ENCODE peak calls at places on chromosomes 2 and 18, in five cellular contexts. One of them, this sample, is unnamed.

GRCh38 chr18:9924371-9924943 is 10.6 kb downstream of the VAPA start:
- DNase-seq in Peyer's patch: no peak
- DNase-seq in cardiac fibroblast: no peak
- DNase-seq in tibial artery: no peak
- DNase-seq in K562: no peak
- DNase-seq in this sample: no peak

GRCh38 chr2:189127756-189128155 is 51.8 kb downstream of the COL5A2 start:
- DNase-seq in Peyer's patch: no peak
- DNase-seq in cardiac fibroblast: no peak
- DNase-seq in tibial artery: no peak
- DNase-seq in K562: no peak
- DNase-seq in this sample: no peak

GRCh38 chr2:105712981-105713596 is 31.6 kb upstream of the NCK2 start:
- DNase-seq in Peyer's patch: no peak
- DNase-seq in cardiac fibroblast: peak; percentile 30
- DNase-seq in tibial artery: no peak
- DNase-seq in K562: no peak
- DNase-seq in this sample: no peak

GRCh38 chr2:222862068-222862914 is 1.5 kb downstream of the ACSL3 start:
- DNase-seq in Peyer's patch: no peak
- DNase-seq in cardiac fibroblast: peak; percentile 71
- DNase-seq in tibial artery: no peak
- DNase-seq in K562: peak; percentile 31
- DNase-seq in this sample: no peak

GRCh38 chr18:25876334-25876979 is 214.0 kb downstream of the SS18 start:
- DNase-seq in Peyer's patch: no peak
- DNase-seq in cardiac fibroblast: no peak
- DNase-seq in tibial artery: no peak
- DNase-seq in K562: no peak
- DNase-seq in this sample: no peak

GRCh38 chr2:216743781-216744180 is 48.4 kb upstream of the IGFBP5 start:
- DNase-seq in Peyer's patch: no peak
- DNase-seq in cardiac fibroblast: no peak
- DNase-seq in tibial artery: no peak
- DNase-seq in K562: no peak
- DNase-seq in this sample: no peak

GRCh38 chr2:233772583-233772982 is 5.5 kb upstream of the MROH2A start:
- DNase-seq in Peyer's patch: no peak
- DNase-seq in cardiac fibroblast: peak; percentile 36
- DNase-seq in tibial artery: no peak
- DNase-seq in K562: no peak
- DNase-seq in this sample: no peak

GRCh38 chr18:79605481-79605880 is 74.1 kb upstream of the CTDP1 start:
- DNase-seq in Peyer's patch: no peak
- DNase-seq in cardiac fibroblast: no peak
- DNase-seq in tibial artery: peak; percentile 56
- DNase-seq in K562: no peak
- DNase-seq in this sample: peak; percentile 22

GRCh38 chr2:149679286-149679685 is 91.7 kb upstream of the MMADHC start:
- DNase-seq in Peyer's patch: no peak
- DNase-seq in cardiac fibroblast: peak; percentile 53
- DNase-seq in tibial artery: no peak
- DNase-seq in K562: no peak
- DNase-seq in this sample: no peak

GRCh38 chr2:237429761-237430160 is 15.8 kb upstream of the COL6A3 start:
- DNase-seq in Peyer's patch: no peak
- DNase-seq in cardiac fibroblast: no peak
- DNase-seq in tibial artery: no peak
- DNase-seq in K562: no peak
- DNase-seq in this sample: no peak

GRCh38 chr2:66334237-66335054 is 100.5 kb upstream of the MEIS1 start:
- DNase-seq in Peyer's patch: no peak
- DNase-seq in cardiac fibroblast: no peak
- DNase-seq in tibial artery: no peak
- DNase-seq in K562: no peak
- DNase-seq in this sample: no peak

GRCh38 chr2:30647752-30648442 is 159.3 kb downstream of the CAPN13 start:
- DNase-seq in Peyer's patch: no peak
- DNase-seq in cardiac fibroblast: no peak
- DNase-seq in tibial artery: no peak
- DNase-seq in K562: no peak
- DNase-seq in this sample: no peak

GRCh38 chr2:71417300-71418202 is 35.8 kb upstream of the DYSF start:
- DNase-seq in Peyer's patch: no peak
- DNase-seq in cardiac fibroblast: no peak
- DNase-seq in tibial artery: no peak
- DNase-seq in K562: peak; percentile 16
- DNase-seq in this sample: no peak

GRCh38 chr2:120291464-120292311 is 39.0 kb downstream of the RALB start:
- DNase-seq in Peyer's patch: no peak
- DNase-seq in cardiac fibroblast: peak; percentile 34
- DNase-seq in tibial artery: no peak
- DNase-seq in K562: peak; percentile 72
- DNase-seq in this sample: no peak

GRCh38 chr2:147829106-147829505 is 15.7 kb upstream of the ACVR2A start:
- DNase-seq in Peyer's patch: no peak
- DNase-seq in cardiac fibroblast: peak; percentile 92
- DNase-seq in tibial artery: no peak
- DNase-seq in K562: peak; percentile 59
- DNase-seq in this sample: no peak

GRCh38 chr2:209344349-209344748 is 79.5 kb upstream of the MAP2 start:
- DNase-seq in Peyer's patch: no peak
- DNase-seq in cardiac fibroblast: no peak
- DNase-seq in tibial artery: no peak
- DNase-seq in K562: no peak
- DNase-seq in this sample: no peak

GRCh38 chr2:204299766-204300165 is 245.5 kb upstream of the PARD3B start:
- DNase-seq in Peyer's patch: no peak
- DNase-seq in cardiac fibroblast: no peak
- DNase-seq in tibial artery: no peak
- DNase-seq in K562: no peak
- DNase-seq in this sample: no peak

GRCh38 chr2:191844706-191845105 is 2.2 kb downstream of the CAVIN2 start:
- DNase-seq in Peyer's patch: no peak
- DNase-seq in cardiac fibroblast: no peak
- DNase-seq in tibial artery: no peak
- DNase-seq in K562: no peak
- DNase-seq in this sample: no peak

GRCh38 chr2:221310720-221311119 is 261.4 kb downstream of the EPHA4 start:
- DNase-seq in Peyer's patch: no peak
- DNase-seq in cardiac fibroblast: no peak
- DNase-seq in tibial artery: no peak
- DNase-seq in K562: no peak
- DNase-seq in this sample: no peak

GRCh38 chr2:28471701-28472236 is 24.1 kb upstream of the PLB1 start:
- DNase-seq in Peyer's patch: no peak
- DNase-seq in cardiac fibroblast: no peak
- DNase-seq in tibial artery: no peak
- DNase-seq in K562: no peak
- DNase-seq in this sample: no peak

GRCh38 chr2:211455225-211455841 is 898.9 kb downstream of the CPS1 start:
- DNase-seq in Peyer's patch: no peak
- DNase-seq in cardiac fibroblast: peak; percentile 63
- DNase-seq in tibial artery: no peak
- DNase-seq in K562: peak; percentile 23
- DNase-seq in this sample: no peak

GRCh38 chr2:7497223-7497622 is 580.0 kb downstream of the RNF144A start:
- DNase-seq in Peyer's patch: no peak
- DNase-seq in cardiac fibroblast: no peak
- DNase-seq in tibial artery: no peak
- DNase-seq in K562: no peak
- DNase-seq in this sample: no peak
- TF ChIP-seq CTCF in Peyer's patch: no peak
- TF ChIP-seq CTCF in cardiac fibroblast: no peak
- TF ChIP-seq CTCF in tibial artery: no peak
- TF ChIP-seq CTCF in K562: no peak
- TF ChIP-seq CTCF in this sample: no peak

DNA sequence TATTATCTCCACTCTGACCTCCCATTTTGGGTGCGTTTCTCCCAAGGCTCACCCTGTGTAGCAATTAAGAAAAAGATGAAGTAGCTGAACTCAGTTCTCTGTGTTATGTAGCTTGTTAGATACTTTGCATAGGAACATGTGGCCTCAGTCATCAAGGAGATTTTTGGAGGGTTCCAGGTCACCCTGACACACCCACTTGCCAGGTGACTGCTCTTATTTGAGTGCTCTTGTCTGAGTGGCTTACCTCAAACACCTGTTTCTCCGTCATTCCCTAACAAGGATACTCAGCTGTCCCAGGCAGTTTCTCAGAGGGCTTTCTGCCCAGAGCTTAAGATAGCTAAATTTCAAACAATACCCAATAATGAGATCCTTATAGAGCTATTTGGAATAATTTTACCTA is 577.2 kb upstream of the HNMT start:
- DNase-seq in Peyer's patch: no peak
- DNase-seq in cardiac fibroblast: no peak
- DNase-seq in tibial artery: no peak
- DNase-seq in K562: no peak
- DNase-seq in this sample: no peak
- TF ChIP-seq CTCF in Peyer's patch: no peak
- TF ChIP-seq CTCF in cardiac fibroblast: no peak
- TF ChIP-seq CTCF in tibial artery: no peak
- TF ChIP-seq CTCF in K562: no peak
- TF ChIP-seq CTCF in this sample: no peak

GRCh38 chr2:108855194-108855593 is 68.6 kb downstream of the CCDC138 start:
- DNase-seq in Peyer's patch: no peak
- DNase-seq in cardiac fibroblast: peak; percentile 11
- DNase-seq in tibial artery: no peak
- DNase-seq in K562: peak; percentile 6
- DNase-seq in this sample: no peak
- TF ChIP-seq CTCF in Peyer's patch: peak; percentile 11
- TF ChIP-seq CTCF in cardiac fibroblast: no peak
- TF ChIP-seq CTCF in tibial artery: no peak
- TF ChIP-seq CTCF in K562: peak; percentile 20
- TF ChIP-seq CTCF in this sample: no peak

GRCh38 chr2:160332318-160332717 is 132.2 kb upstream of the ITGB6 start:
- DNase-seq in Peyer's patch: peak; percentile 20
- DNase-seq in cardiac fibroblast: peak; percentile 63
- DNase-seq in tibial artery: no peak
- DNase-seq in K562: no peak
- DNase-seq in this sample: peak; percentile 47
- TF ChIP-seq CTCF in Peyer's patch: no peak
- TF ChIP-seq CTCF in cardiac fibroblast: no peak
- TF ChIP-seq CTCF in tibial artery: no peak
- TF ChIP-seq CTCF in K562: no peak
- TF ChIP-seq CTCF in this sample: peak; percentile 34

This sample was measured in CD14-positive monocyte.